ENCODE peak calls at places on chromosomes 6 and 20, in nine cellular contexts. W, P, T, E, U, H, O, A and Y are unnamed samples.

GRCh38 chr6:82878812-82879211 is 186.8 kb downstream of the UBE3D start:
- DNase-seq in E (no peak), P (no peak), U (peak; percentile 76), O (no peak), H (peak; percentile 21), T (peak; percentile 57), W (peak; percentile 38), A (no peak), Y (no peak)

GRCh38 chr6:113315879-113316278 is 541.3 kb upstream of the MARCKS start:
- DNase-seq in P (no peak), W (no peak), T (peak; percentile 77), A (no peak), U (no peak), E (no peak), H (no peak), O (no peak), Y (no peak)

GRCh38 chr20:23111307-23111943 is 25.3 kb upstream of the CD93 start:
- DNase-seq in H (no peak), A (no peak), O (no peak), P (no peak), U (no peak), T (no peak), E (no peak), W (no peak), Y (no peak)

GRCh38 chr6:74925683-74926082 is 280.2 kb downstream of the COL12A1 start:
- DNase-seq in A (no peak), U (no peak), O (no peak), P (no peak), E (no peak), W (no peak), T (no peak), H (no peak), Y (no peak)

GRCh38 chr6:28810655-28811053 is 113.1 kb downstream of the TRIM27 start:
- DNase-seq in H (no peak), E (no peak), O (no peak), P (no peak), A (no peak), U (no peak), T (no peak), W (no peak), Y (no peak)

GRCh38 chr20:16821211-16822089 is 73.3 kb downstream of the OTOR start:
- DNase-seq in A (no peak), W (no peak), P (peak; percentile 36), U (peak; percentile 29), H (peak; percentile 19), T (peak; percentile 48), O (peak; percentile 35), E (peak; percentile 49), Y (no peak)

GRCh38 chr6:138972226-138972665 is 15.8 kb downstream of the REPS1 start:
- DNase-seq in A (no peak), O (no peak), W (no peak), T (peak; percentile 37), P (no peak), E (no peak), H (peak; percentile 12), U (peak; percentile 53), Y (no peak)

GRCh38 chr6:165834613-165835259 is 171.7 kb upstream of the PDE10A start:
- DNase-seq in H (no peak), U (peak; percentile 17), O (peak; percentile 65), A (no peak), T (no peak), W (no peak), E (peak; percentile 91), P (no peak), Y (peak; percentile 97)

GRCh38 chr6:17971128-17972073 is 16.0 kb downstream of the KIF13A start:
- DNase-seq in A (no peak), U (peak; percentile 77), H (peak; percentile 62), E (no peak), P (no peak), W (no peak), T (peak; percentile 86), O (peak; percentile 38), Y (no peak)

GRCh38 chr20:40506567-40506966 is 182.5 kb downstream of the MAFB start:
- DNase-seq in H (peak; percentile 98), P (no peak), U (peak; percentile 80), A (peak; percentile 75), W (peak; percentile 74), T (peak; percentile 99), E (peak; percentile 97), O (peak; percentile 90), Y (peak; percentile 40)

GRCh38 chr6:16551466-16551865 is 209.8 kb downstream of the ATXN1 start:
- DNase-seq in P (no peak), U (no peak), O (no peak), T (no peak), W (no peak), H (no peak), E (no peak), A (no peak), Y (no peak)

GRCh38 chr6:90393232-90393884 is 96.7 kb upstream of the BACH2 start:
- DNase-seq in U (peak; percentile 71), O (peak; percentile 49), P (peak; percentile 75), A (no peak), T (peak; percentile 83), H (peak; percentile 60), W (peak; percentile 32), E (no peak), Y (peak; percentile 63)

GRCh38 chr20:13081877-13082276 is 73.1 kb downstream of the SPTLC3 start:
- DNase-seq in H (no peak), A (no peak), W (no peak), P (no peak), U (no peak), O (no peak), T (no peak), E (no peak), Y (no peak)

GRCh38 chr20:13085275-13085674 is 76.5 kb downstream of the SPTLC3 start:
- DNase-seq in T (peak; percentile 16), H (no peak), A (no peak), P (no peak), U (no peak), O (no peak), W (no peak), E (no peak), Y (no peak)

DNA sequence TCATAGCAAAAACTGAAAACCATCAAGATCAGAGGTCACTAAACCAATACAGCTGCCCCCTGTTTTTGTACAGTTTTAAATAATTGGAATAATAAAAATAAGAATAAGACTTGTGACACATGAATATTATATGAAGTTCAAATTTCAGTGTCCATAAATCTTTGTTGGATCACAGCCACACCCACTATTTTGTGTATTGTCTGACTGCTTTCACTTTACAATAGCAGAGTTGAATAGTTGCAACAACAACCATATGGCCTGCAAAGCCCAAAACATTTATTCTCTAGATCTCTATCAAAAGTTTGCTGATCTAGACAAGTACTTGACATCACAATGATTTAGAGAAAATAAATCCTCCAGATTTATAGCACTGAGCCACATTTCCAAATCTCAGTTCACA is 73.6 kb downstream of the SPTLC3 start:
- DNase-seq in P (no peak), E (no peak), U (no peak), O (no peak), T (no peak), A (no peak), H (no peak), W (no peak), Y (no peak)
- H3K4me3 ChIP-seq in P (no peak overlapping the region), E (no peak overlapping the region), U (no peak overlapping the region), O (no peak overlapping the region), T (no peak overlapping the region), A (no peak overlapping the region), H (no peak overlapping the region), W (no peak overlapping the region), Y (no peak overlapping the region)

DNA sequence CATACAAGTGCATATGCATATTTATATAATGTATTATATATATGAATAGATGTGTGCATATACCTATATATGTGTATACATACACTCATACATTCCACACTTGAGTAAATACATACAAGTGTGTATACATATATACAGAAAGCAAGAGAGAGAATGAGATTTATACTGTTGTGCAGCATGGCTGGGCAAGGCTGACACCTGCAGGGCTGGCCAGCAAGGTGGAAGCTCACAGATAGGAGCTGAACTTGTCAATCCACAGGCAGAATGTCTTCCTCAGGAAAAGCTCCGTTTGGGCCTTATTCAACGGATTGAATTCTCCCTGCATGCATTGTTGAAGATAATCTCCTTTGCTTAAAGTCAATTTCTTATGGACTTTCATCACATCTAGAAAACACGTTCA is 256.7 kb downstream of the ZNF217 start:
- DNase-seq in E (no peak), A (no peak), P (no peak), U (no peak), T (no peak), O (no peak), H (no peak), W (no peak), Y (no peak)
- TF ChIP-seq CTCF in E (no peak), A (no peak), P (no peak), U (no peak), T (no peak), O (no peak), H (no peak), W (no peak), Y (no peak)

DNA sequence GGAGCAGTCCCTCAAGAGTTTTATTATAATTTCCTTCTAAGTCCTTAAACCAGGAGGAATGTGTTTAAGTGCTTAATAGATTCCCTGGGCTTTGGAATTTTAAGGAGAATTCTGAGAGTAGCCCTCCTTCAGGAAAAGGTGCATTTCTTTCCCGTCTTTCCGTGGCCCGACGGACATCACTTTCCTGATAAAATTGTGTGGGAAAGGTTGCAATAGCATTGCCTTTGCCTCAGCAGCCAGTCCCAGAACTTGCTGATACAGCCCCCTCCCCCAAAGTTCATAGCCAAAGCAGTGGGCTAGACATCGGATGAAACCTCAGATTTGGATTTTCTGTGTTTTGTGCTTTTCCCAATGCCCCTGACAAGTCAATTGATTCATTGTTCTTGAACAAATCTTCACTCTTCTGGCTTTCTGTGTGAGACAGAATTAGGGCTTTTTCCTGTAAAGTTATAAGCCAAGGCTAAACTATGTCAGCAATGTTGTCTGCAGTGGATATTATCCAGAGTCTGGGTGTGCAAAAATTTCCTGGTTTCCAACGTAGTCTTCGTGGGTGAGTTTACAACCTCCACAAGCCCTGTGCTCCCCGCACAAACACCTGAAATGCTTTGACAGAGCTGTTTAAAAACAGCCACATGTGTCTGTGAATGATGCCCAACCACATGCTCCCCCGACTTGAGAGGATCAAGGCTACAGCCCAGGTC is 1.0 kb upstream of the SMOC2 start:
- DNase-seq in U (no peak), P (no peak), H (no peak), O (no peak), A (no peak), E (no peak), T (no peak), W (no peak), Y (no peak)
- H3K27me3 ChIP-seq in U (no peaks in the 10 kb centered on the region), P (no peaks in the 10 kb centered on the region), H (peaks cover 30% of the 10 kb centered on the region), O (peaks cover 43% of the 10 kb centered on the region), A (peaks cover 58% of the 10 kb centered on the region), E (peaks cover 39% of the 10 kb centered on the region), T (no peaks in the 10 kb centered on the region), W (peaks cover 2% of the 10 kb centered on the region), Y (no peaks in the 10 kb centered on the region)

DNA sequence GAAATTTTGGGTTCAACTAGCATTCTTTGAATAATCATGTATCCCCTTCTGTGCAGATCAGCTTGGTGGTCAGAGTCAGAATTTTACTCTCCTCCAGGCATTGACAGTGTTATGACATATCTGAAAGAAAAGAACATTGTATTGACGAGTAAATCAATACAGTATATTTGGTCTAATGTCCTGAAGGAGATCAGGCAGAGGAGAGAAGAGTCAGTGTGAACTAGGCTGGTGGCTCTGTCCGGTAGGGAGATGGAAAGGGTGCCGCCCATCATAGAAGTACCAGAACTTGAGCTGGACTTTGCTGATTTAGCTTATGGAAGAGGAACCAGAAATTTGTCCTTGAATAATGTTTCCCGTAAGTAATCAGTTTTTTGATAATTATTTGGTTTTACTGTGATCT is at the start of gene CALHM6:
- DNase-seq in P (no peak), H (no peak), U (no peak), T (no peak), A (no peak), O (no peak), E (no peak), W (no peak), Y (no peak)
- H3K4me3 ChIP-seq in P (peak within 1 kb of the TSS; percentile 49), H (peak within 1 kb of the TSS; percentile 53), U (peak within 1 kb of the TSS; percentile 38), T (peak within 1 kb of the TSS; percentile 27), A (peak within 1 kb of the TSS; percentile 40), O (peak within 1 kb of the TSS; percentile 21), E (peak within 1 kb of the TSS; percentile 59), W (peak within 1 kb of the TSS; percentile 42), Y (peak within 1 kb of the TSS; percentile 26)